ENCODE peak calls at places on chromosomes 6 and 20, in eight cellular contexts. I is esophagus squamous epithelium, V is cardiac muscle cell, B is breast epithelium, P is fibroblast of lung, O is aorta, Z is sigmoid colon, K is GM23338. A is an unnamed sample.

GRCh38 chr6:51045548-51045947 is 226.9 kb downstream of the TFAP2B start:
- DNase-seq in K (no peak), P (no peak), Z (no peak), V (no peak), B (no peak), O (no peak), I (no peak), A (no peak)

GRCh38 chr6:106059331-106059730 is 26.8 kb upstream of the PRDM1 start:
- DNase-seq in O (no peak), V (no peak), Z (no peak), P (no peak), K (no peak), B (no peak), I (no peak), A (no peak)

GRCh38 chr6:136225496-136225895 is 24.6 kb downstream of the MTFR2 start:
- DNase-seq in I (no peak), Z (no peak), K (peak; percentile 5), P (no peak), B (no peak), V (peak; percentile 27), O (no peak), A (no peak)

GRCh38 chr20:61951695-61952533 is 113.8 kb downstream of the TAF4 start:
- DNase-seq in V (peak; percentile 12), B (peak; percentile 24), Z (peak; percentile 46), I (no peak), P (peak; percentile 30), O (no peak), K (peak; percentile 85), A (peak; percentile 19)

GRCh38 chr6:2791124-2792050 is 26.2 kb downstream of the WRNIP1 start:
- DNase-seq in V (peak; percentile 87), I (no peak), B (no peak), P (peak; percentile 91), Z (peak; percentile 83), K (peak; percentile 87), O (peak; percentile 79), A (no peak)

GRCh38 chr20:32359633-32360332 is 1.7 kb downstream of the ASXL1 start:
- DNase-seq in K (no peak), B (no peak), P (peak; percentile 25), O (no peak), V (peak; percentile 45), Z (no peak), I (no peak), A (no peak)

GRCh38 chr6:46290916-46291633 is 120.3 kb upstream of the ENPP5 start:
- DNase-seq in B (no peak), I (no peak), V (no peak), K (peak; percentile 26), Z (no peak), P (no peak), O (no peak), A (no peak)

GRCh38 chr6:43833223-43833995 is 63.4 kb downstream of the VEGFA start:
- DNase-seq in K (no peak), P (no peak), B (no peak), O (no peak), I (no peak), Z (no peak), V (no peak), A (no peak)

GRCh38 chr20:618980-619379 is 8.9 kb upstream of the TCF15 start:
- DNase-seq in P (no peak), V (no peak), I (no peak), Z (no peak), K (no peak), O (no peak), B (no peak), A (no peak)

GRCh38 chr6:2028457-2029038 is 216.9 kb downstream of the GMDS start:
- DNase-seq in Z (no peak), I (no peak), O (no peak), P (no peak), K (no peak), V (no peak), B (no peak), A (no peak)

GRCh38 chr6:111238464-111239119 is 151.3 kb downstream of the SLC16A10 start:
- DNase-seq in B (no peak), P (peak; percentile 43), Z (no peak), I (no peak), V (no peak), K (no peak), O (no peak), A (no peak)

GRCh38 chr6:168709991-168710390 is 269.0 kb downstream of the SMOC2 start:
- DNase-seq in P (no peak), I (no peak), K (no peak), B (no peak), V (no peak), O (no peak), Z (no peak), A (no peak)

DNA sequence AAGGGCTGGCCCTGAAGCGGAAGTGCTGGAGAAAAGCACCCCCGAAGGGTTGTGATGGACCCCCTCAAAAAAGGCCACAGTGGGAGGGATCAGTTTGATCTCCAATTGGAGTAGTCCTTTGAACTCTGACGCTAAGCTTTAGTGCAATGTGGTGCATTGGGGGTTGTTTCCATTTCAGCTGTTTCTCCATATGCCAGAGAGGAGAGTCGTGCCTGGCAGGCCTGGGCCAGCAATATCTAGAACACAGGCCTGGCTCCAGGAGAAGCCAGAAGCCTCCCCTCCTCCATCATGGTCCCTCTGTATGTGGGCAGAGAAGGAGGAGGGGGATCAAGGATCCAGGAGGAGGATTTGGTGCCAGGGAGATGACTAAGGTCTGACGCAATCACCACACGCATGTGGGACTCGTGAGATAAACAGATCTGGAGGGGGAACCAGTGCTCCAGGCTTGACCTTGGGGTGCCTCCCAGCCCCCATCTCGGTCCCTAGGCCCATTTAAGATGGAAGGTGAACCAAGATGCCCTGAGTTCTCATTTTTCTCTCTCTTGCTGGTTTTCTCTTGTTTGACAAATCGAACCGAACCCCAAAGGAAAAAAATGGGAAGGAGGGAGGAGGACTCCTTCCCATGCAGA is 517.4 kb upstream of the JARID2 start:
- DNase-seq in V (peak; percentile 82), I (no peak), P (peak; percentile 94), K (no peak), B (no peak), Z (peak; percentile 85), O (peak; percentile 67), A (no peak)
- H3K4me3 ChIP-seq in V (no peak overlapping the region), I (no peak overlapping the region), P (no peak overlapping the region), K (no peak overlapping the region), B (no peak overlapping the region), Z (no peak overlapping the region), O (no peak overlapping the region), A (no peak overlapping the region)

DNA sequence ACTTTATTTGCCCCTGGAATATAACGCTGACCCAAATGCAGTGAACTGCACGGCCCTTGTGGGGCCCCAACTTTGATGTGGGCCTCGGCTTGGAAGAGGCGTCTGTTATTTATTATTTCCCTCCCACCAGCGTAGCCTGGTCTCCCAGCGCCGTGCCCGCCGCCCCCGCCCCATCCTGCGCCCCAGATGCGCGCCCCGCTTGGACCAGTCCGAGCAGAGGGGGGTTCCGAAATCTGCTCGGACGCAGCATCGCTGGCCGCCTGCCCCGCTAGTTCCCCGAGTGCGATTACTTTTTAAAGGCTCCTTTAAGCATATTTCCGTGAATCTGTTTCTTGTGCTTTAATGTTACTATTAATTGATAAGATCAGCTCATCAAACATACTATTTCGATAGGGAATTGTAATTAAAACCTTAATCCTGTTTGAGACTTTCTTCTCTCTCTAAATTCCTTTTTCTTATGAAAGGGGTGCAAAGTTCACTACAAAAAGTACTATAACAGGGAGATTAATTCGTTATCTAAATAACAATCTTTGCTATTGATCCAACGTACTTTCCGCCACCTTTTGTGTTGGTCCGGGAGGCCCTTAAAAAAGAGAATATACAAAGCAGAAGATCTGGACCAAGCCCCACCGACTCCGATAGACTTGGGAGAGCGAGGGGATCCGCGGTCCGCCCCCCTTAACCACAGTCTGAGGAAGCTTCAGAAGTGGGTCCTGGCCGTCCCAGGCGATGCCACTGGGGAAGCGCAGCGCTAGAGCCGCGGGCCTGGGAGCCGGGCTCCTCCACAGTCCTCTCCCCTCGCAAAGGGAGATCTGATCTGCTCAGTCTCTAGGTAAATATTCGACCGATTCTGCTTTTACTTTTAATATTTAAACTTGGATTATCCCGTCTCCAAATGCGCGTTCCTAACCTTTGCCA is 10.1 kb downstream of the POU3F2 start:
- DNase-seq in P (no peak), Z (no peak), O (no peak), K (no peak), V (no peak), B (no peak), I (no peak), A (no peak)
- H3K27me3 ChIP-seq in P (peaks cover 85% of the 10 kb centered on the region), Z (peaks cover 97% of the 10 kb centered on the region), O (peaks cover 2% of the 10 kb centered on the region), K (peaks cover 98% of the 10 kb centered on the region), V (peaks cover 92% of the 10 kb centered on the region), B (peaks cover 97% of the 10 kb centered on the region), I (peaks cover 39% of the 10 kb centered on the region), A (no peaks in the 10 kb centered on the region)

GRCh38 chr6:33602180-33602579 is 18.9 kb upstream of the ITPR3 start:
- DNase-seq in V (no peak), B (no peak), I (no peak), Z (no peak), P (no peak), O (no peak), K (no peak), A (no peak)

GRCh38 chr6:33600761-33601160 is 20.4 kb upstream of the ITPR3 start:
- DNase-seq in I (no peak), V (no peak), B (no peak), P (no peak), Z (no peak), K (no peak), O (no peak), A (no peak)

GRCh38 chr6:33595001-33595846 is 15.1 kb upstream of the BAK1 start:
- DNase-seq in Z (no peak), V (no peak), O (no peak), I (no peak), K (no peak), B (no peak), P (peak; percentile 35), A (no peak)

GRCh38 chr6:33597551-33598322 is 17.7 kb upstream of the BAK1 start:
- DNase-seq in V (peak; percentile 57), Z (no peak), P (peak; percentile 46), K (no peak), O (no peak), I (no peak), B (no peak), A (no peak)

GRCh38 chr6:33599413-33599911 is 19.4 kb upstream of the BAK1 start:
- DNase-seq in V (no peak), I (no peak), B (peak; percentile 88), K (no peak), O (no peak), P (no peak), Z (no peak), A (no peak)
- H3K27ac ChIP-seq in V (no peak overlapping the region), I (peak overlapping the region; percentile 55), B (peak overlapping the region; percentile 80), K (no peak overlapping the region), O (no peak overlapping the region), P (no peak overlapping the region), Z (no peak overlapping the region), A (no peak overlapping the region)

DNA sequence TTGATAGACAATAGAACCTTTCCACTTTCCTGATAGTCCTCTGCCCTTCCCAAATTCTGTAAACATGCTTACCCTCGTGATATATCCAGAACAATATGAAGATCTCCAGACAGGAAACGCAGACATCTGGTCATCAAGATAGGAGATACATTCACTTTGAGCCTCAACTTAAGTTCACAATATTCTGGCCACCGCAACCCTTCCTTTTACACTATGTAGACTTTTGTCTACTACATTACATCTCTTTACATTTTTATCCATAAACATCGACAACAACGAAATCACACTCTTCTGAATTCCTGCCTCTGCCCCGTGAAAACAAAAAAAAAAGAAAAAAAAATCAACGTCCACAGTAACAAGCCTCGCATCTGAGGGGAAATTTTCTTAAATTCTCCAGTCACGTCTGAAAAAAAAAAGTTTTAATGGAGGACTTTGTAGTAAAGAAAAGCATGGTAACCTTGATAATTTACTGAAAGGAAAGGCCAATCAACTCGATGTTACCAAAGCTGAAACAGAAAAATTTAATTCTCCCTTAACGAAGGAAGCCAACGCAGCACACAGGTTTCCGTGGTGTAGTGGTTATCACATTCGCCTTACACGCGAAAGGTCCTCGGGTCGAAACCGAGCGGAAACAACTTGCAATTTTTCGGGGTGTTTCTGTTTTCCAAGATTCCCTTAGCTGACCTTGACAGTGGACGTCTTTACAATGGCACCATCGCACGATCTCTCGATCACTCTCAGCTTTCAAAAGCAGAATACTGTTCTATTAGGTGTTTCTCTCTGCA is 21.8 kb downstream of the POM121L2 start:
- DNase-seq in V (no peak), K (peak; percentile 71), I (no peak), B (no peak), O (no peak), P (no peak), Z (no peak), A (no peak)
- H3K4me3 ChIP-seq in V (peak overlapping the region; percentile 14), K (peak overlapping the region; percentile 65), I (no peak overlapping the region), B (no peak overlapping the region), O (no peak overlapping the region), P (peak overlapping the region; percentile 7), Z (no peak overlapping the region), A (no peak overlapping the region)

A was measured in dorsolateral prefrontal cortex.